ENCODE peak calls at places on chromosomes 1 and 21, in nine cellular contexts. R is right atrium auricular region; S is cardiac fibroblast; P is foreskin fibroblast; M is PC-3; Y is esophagus muscularis mucosa; J is choroid plexus epithelial cell; V is breast epithelium; G is CD4-positive, alpha-beta T cell. D is an unnamed sample.

GRCh38 chr1:116164890-116165176 is 53.6 kb downstream of the MAB21L3 start:
- DNase-seq in R (no peak), S (no peak), P (no peak), M (no peak), Y (peak; percentile 87), J (no peak), V (no peak), G (no peak), D (no peak)

GRCh38 chr1:2151252-2151651 is 43.3 kb downstream of the FAAP20 start:
- DNase-seq in R (no peak), S (peak; percentile 39), P (no peak), M (no peak), Y (no peak), J (peak; percentile 60), V (no peak), G (no peak), D (no peak)

GRCh38 chr1:2587071-2587859 is 688 bp downstream of the PRXL2B start:
- DNase-seq in R (no peak), S (peak; percentile 28), P (no peak), M (peak; percentile 35), Y (no peak), J (peak; percentile 26), V (no peak), G (no peak), D (no peak)

GRCh38 chr1:84386716-84387479 is 11.4 kb upstream of the DNASE2B start:
- DNase-seq in R (no peak), S (no peak), P (peak; percentile 37), M (peak; percentile 29), Y (no peak), J (no peak), V (no peak), G (no peak), D (no peak)

GRCh38 chr21:43317959-43318358 is 109.0 kb downstream of the SIK1 start:
- DNase-seq in R (no peak), S (no peak), P (no peak), M (no peak), Y (no peak), J (no peak), V (no peak), G (no peak), D (no peak)

GRCh38 chr1:25707280-25708016 is 90.9 kb downstream of the MAN1C1 start:
- DNase-seq in R (no peak), S (no peak), P (peak; percentile 50), M (peak; percentile 57), Y (no peak), J (no peak), V (no peak), G (no peak), D (peak; percentile 59)

GRCh38 chr1:5430911-5431310 is 561.3 kb downstream of the NPHP4 start:
- DNase-seq in R (no peak), S (no peak), P (no peak), M (no peak), Y (no peak), J (no peak), V (no peak), G (no peak), D (no peak)

GRCh38 chr1:25055045-25055780 is 125.1 kb upstream of the RUNX3 start:
- DNase-seq in R (no peak), S (no peak), P (no peak), M (no peak), Y (no peak), J (no peak), V (no peak), G (no peak), D (no peak)

GRCh38 chr1:85393490-85393889 is 71.5 kb downstream of the DDAH1 start:
- DNase-seq in R (no peak), S (no peak), P (no peak), M (no peak), Y (no peak), J (no peak), V (no peak), G (no peak), D (no peak)

GRCh38 chr21:28213221-28213620 is 779.5 kb downstream of the LTN1 start:
- DNase-seq in R (no peak), S (no peak), P (no peak), M (no peak), Y (no peak), J (no peak), V (no peak), G (no peak), D (no peak)

GRCh38 chr1:179023946-179024345 is 1.7 kb upstream of the FAM20B start:
- DNase-seq in R (no peak), S (no peak), P (no peak), M (no peak), Y (no peak), J (no peak), V (no peak), G (no peak), D (no peak)

GRCh38 chr1:63635681-63636080 is 42.5 kb downstream of the PGM1 start:
- DNase-seq in R (no peak), S (peak; percentile 49), P (peak; percentile 29), M (no peak), Y (no peak), J (peak; percentile 63), V (no peak), G (no peak), D (peak; percentile 64)

DNA sequence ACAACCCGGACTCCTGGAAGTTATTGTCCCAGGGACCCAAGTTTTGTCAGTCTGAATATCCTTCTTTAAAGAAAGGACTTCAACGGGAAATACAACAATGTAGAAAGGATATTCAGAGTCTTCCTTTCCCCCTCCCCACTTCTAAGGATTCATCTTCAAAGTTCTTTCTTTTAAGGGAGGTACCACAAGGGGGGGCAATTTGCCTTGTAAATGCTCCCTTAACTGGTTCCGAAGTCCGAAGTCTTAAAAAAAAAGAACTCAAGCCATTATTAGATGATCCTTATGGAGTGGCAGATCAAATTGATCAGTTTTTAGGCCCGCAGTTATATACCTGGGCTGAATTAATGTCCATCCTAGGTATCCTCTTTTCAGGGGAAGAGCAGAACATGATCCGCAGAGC is 47.0 kb downstream of the SERINC2 start:
- DNase-seq in R (no peak), S (peak; percentile 45), P (peak; percentile 14), M (peak; percentile 27), Y (no peak), J (peak; percentile 49), V (no peak), G (no peak), D (no peak)
- TF ChIP-seq CTCF in R (no peak), S (peak; percentile 24), P (peak; percentile 17), M (peak; percentile 55), Y (no peak), J (peak; percentile 39), V (no peak), G (no peak), D (peak; percentile 17)

GRCh38 chr21:35485364-35485763 is 436.3 kb upstream of the RUNX1 start:
- DNase-seq in R (no peak), S (no peak), P (no peak), M (no peak), Y (no peak), J (no peak), V (no peak), G (no peak), D (no peak)

GRCh38 chr21:35481005-35481404 is 431.9 kb upstream of the RUNX1 start:
- DNase-seq in R (no peak), S (no peak), P (no peak), M (no peak), Y (no peak), J (no peak), V (no peak), G (no peak), D (no peak)

GRCh38 chr21:35484856-35485255 is 435.8 kb upstream of the RUNX1 start:
- DNase-seq in R (no peak), S (no peak), P (no peak), M (no peak), Y (no peak), J (no peak), V (no peak), G (no peak), D (no peak)

GRCh38 chr21:35483267-35483666 is 434.2 kb upstream of the RUNX1 start:
- DNase-seq in R (no peak), S (no peak), P (no peak), M (no peak), Y (no peak), J (no peak), V (no peak), G (no peak), D (no peak)

DNA sequence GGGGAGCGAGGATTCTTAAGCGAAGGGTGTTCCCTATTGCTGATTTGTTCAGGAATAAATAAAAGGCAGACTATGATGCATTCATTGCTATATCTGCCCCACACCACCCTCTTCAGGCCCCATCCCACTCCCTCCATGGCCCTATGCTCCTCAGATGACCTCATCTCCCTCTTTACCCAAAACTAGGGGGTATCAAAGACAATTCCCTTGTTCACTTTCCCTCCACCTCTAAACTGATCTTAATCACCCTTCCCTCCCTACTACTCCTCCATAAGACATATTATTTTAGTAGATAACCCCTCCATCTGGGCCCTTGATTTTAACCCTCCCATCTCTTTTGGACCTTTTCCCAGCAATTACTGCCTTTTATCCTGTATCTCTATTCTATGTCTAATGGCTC is 434.9 kb upstream of the RUNX1 start:
- DNase-seq in R (no peak), S (no peak), P (no peak), M (no peak), Y (no peak), J (no peak), V (no peak), G (no peak), D (no peak)
- TF ChIP-seq CTCF in R (no peak), S (no peak), P (no peak), M (no peak), Y (no peak), J (no peak), V (no peak), G (no peak), D (no peak)

DNA sequence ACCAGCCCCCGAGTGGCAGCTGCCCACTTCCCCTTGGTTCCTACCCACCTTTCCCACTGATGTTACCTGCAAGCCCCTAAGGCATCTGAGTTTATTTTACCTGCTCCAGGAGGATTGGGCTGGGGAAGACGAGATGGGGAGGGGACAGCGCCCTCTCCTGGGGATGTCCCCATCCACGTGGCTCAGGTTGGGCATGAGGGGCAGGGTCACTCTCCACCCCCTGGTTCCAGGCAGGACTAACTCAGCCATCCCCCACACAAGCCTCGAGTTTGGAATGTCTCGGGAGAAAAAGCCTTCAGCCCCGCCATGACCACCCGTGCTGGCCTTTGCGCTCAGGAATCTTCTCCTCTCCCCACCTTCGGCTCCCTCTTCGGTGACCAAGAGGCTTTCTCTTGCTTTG is 90.0 kb downstream of the ARHGEF10L start:
- DNase-seq in R (no peak), S (no peak), P (no peak), M (no peak), Y (no peak), J (no peak), V (no peak), G (no peak), D (no peak)
- TF ChIP-seq CTCF in R (peak; percentile 46), S (no peak), P (peak; percentile 21), M (peak; percentile 49), Y (peak; percentile 26), J (peak; percentile 25), V (no peak), G (no peak), D (peak; percentile 15)

DNA sequence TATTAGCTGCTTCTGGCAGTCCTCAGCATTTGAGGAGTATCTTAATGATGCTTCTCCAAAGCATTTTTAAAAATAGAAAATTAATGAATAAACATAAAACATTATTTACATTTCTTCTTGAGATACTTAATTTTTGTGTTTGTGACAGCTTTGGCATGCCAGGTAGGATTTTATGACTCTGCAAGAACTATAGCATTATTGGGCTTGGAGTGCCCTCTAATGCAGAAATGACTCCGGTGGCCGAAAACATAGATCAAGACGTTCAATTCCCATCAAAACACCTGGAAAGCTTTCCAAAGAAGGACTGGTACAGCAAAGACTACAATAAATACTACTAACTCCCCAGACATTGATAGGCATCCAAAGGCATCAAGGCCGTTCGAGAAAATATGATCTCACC is 366.4 kb upstream of the CXADR start:
- DNase-seq in R (no peak), S (no peak), P (no peak), M (no peak), Y (no peak), J (no peak), V (no peak), G (no peak), D (no peak)
- TF ChIP-seq CTCF in R (no peak), S (no peak), P (no peak), M (no peak), Y (no peak), J (no peak), V (no peak), G (no peak), D (no peak)